ENCODE peak calls at places on chromosomes 3 and 15, in five cellular contexts. G is stimulated activated CD4-positive, alpha-beta T cell treated with anti-CD3 and anti-CD28 coated beads, Interleukin-2, amount 100 ng/mL, for 48 hours; Y is midbrain; Q is stimulated activated naive CD8-positive, alpha-beta T cell treated with anti-CD3 and anti-CD28 coated beads, Interleukin-15, Interleukin-2, amounts not matched to agents 100 U/mL and 50 U/mL, for 24 hours; N is globus pallidus. Z is an unnamed sample.
A peak's percentile ranks its signal among the peaks of the same experiment; 100 is the strongest.

GRCh38 chr3:130093741-130094391 is 12.2 kb downstream of the ALG1L2 start:
- DNase-seq in G (peak; percentile 11), Y (no peak), Q (peak; percentile 25), N (no peak), Z (no peak)

GRCh38 chr15:58738051-58738707 is 11.3 kb downstream of the ADAM10 start:
- DNase-seq in G (no peak), Y (no peak), Q (no peak), N (no peak), Z (no peak)

GRCh38 chr15:90664650-90665287 is 52.4 kb upstream of the BLM start:
- DNase-seq in G (no peak), Y (peak; percentile 16), Q (no peak), N (no peak), Z (no peak)

GRCh38 chr3:120693439-120694172 is 11.6 kb upstream of the HGD start:
- DNase-seq in G (no peak), Y (peak; percentile 28), Q (no peak), N (peak; percentile 44), Z (no peak)

GRCh38 chr3:96354742-96355141 is 459.7 kb upstream of the EPHA6 start:
- DNase-seq in G (no peak), Y (no peak), Q (no peak), N (no peak), Z (no peak)

GRCh38 chr15:51082246-51082645 is 12.5 kb downstream of the TNFAIP8L3 start:
- DNase-seq in G (no peak), Y (no peak), Q (no peak), N (no peak), Z (no peak)

GRCh38 chr3:71201939-71202338 is 381.6 kb downstream of the FOXP1 start:
- DNase-seq in G (no peak), Y (peak; percentile 67), Q (no peak), N (peak; percentile 52), Z (no peak)

GRCh38 chr3:157204431-157204830 is 44.5 kb upstream of the CCNL1 start:
- DNase-seq in G (no peak), Y (peak; percentile 60), Q (no peak), N (peak; percentile 43), Z (peak; percentile 22)

GRCh38 chr15:58985443-58985842 is 2.0 kb upstream of the RNF111 start:
- DNase-seq in G (no peak), Y (no peak), Q (no peak), N (no peak), Z (no peak)

GRCh38 chr3:157335677-157336076 is 101.0 kb upstream of the PTX3 start:
- DNase-seq in G (no peak), Y (no peak), Q (no peak), N (peak; percentile 61), Z (no peak)

GRCh38 chr3:172174396-172175253 is 135.2 kb downstream of the FNDC3B start:
- DNase-seq in G (no peak), Y (no peak), Q (no peak), N (no peak), Z (no peak)

GRCh38 chr3:171811913-171812321 is 1.6 kb upstream of the PLD1 start:
- DNase-seq in G (no peak), Y (no peak), Q (no peak), N (no peak), Z (no peak)

GRCh38 chr3:25257026-25257425 is 171.0 kb upstream of the RARB start:
- DNase-seq in G (no peak), Y (no peak), Q (no peak), N (no peak), Z (no peak)

GRCh38 chr3:150786791-150787190 is 23.8 kb upstream of the SIAH2 start:
- DNase-seq in G (no peak), Y (no peak), Q (peak; percentile 32), N (no peak), Z (no peak)

GRCh38 chr3:60070366-60070765 is 1020.5 kb upstream of the CFAP20DC start:
- DNase-seq in G (no peak), Y (no peak), Q (no peak), N (no peak), Z (no peak)

GRCh38 chr3:192727032-192727847 is at the start of gene FGF12:
- DNase-seq in G (no peak), Y (peak; percentile 75), Q (peak; percentile 3), N (peak; percentile 78), Z (no peak)

GRCh38 chr15:29364429-29365078 is 94.9 kb upstream of the NSMCE3 start:
- DNase-seq in G (no peak), Y (no peak), Q (no peak), N (no peak), Z (no peak)

GRCh38 chr15:51348688-51349087 is 7.2 kb downstream of the GLDN start:
- DNase-seq in G (no peak), Y (peak; percentile 65), Q (no peak), N (peak; percentile 92), Z (no peak)

GRCh38 chr3:134613006-134613520 is 37.8 kb downstream of the KY start:
- DNase-seq in G (no peak), Y (no peak), Q (no peak), N (no peak), Z (no peak)

GRCh38 chr15:54579855-54580254 is 601.6 kb downstream of the UNC13C start:
- DNase-seq in G (no peak), Y (no peak), Q (no peak), N (no peak), Z (no peak)